ENCODE peak calls at places on chromosomes 12 and 14, in eight cellular contexts. A, U, O, T, X, F, Q and P are unnamed samples.

GRCh38 chr14:94598816-94599655 is 13.2 kb upstream of the SERPINA3 start:
- DNase-seq in A (peak), U (peak), O (no peak), T (peak), X (peak), F (no peak), Q (no peak), P (no peak)

GRCh38 chr12:5803532-5803931 is 141.5 kb downstream of the ANO2 start:
- DNase-seq in A (no peak), U (no peak), O (no peak), T (no peak), X (no peak), F (no peak), Q (no peak), P (no peak)

GRCh38 chr14:21090194-21090939 is 8.1 kb downstream of the ZNF219 start:
- DNase-seq in A (no peak), U (no peak), O (peak), T (no peak), X (no peak), F (peak), Q (no peak), P (peak)

GRCh38 chr12:20220339-20220738 is 148.0 kb upstream of the PDE3A start:
- DNase-seq in A (no peak), U (peak), O (no peak), T (no peak), X (no peak), F (no peak), Q (no peak), P (no peak)

GRCh38 chr12:123111498-123112165 is 39.3 kb downstream of the PITPNM2 start:
- DNase-seq in A (no peak), U (peak), O (no peak), T (no peak), X (no peak), F (no peak), Q (no peak), P (no peak)

GRCh38 chr12:65810036-65810435 is 14.2 kb upstream of the HMGA2 start:
- DNase-seq in A (no peak), U (peak), O (no peak), T (no peak), X (peak), F (no peak), Q (no peak), P (no peak)

GRCh38 chr12:124964251-124964650 is 24.7 kb downstream of the DHX37 start:
- DNase-seq in A (no peak), U (no peak), O (no peak), T (no peak), X (no peak), F (no peak), Q (no peak), P (no peak)

GRCh38 chr12:102891756-102892155 is 25.3 kb downstream of the PAH start:
- DNase-seq in A (no peak), U (no peak), O (no peak), T (no peak), X (no peak), F (no peak), Q (no peak), P (no peak)

GRCh38 chr12:14828896-14829295 is 14.4 kb downstream of the ART4 start:
- DNase-seq in A (no peak), U (no peak), O (no peak), T (no peak), X (no peak), F (no peak), Q (peak), P (no peak)

GRCh38 chr14:88934231-88934898 is 109.9 kb downstream of the TTC8 start:
- DNase-seq in A (no peak), U (peak), O (no peak), T (no peak), X (peak), F (no peak), Q (no peak), P (no peak)

GRCh38 chr14:69013943-69014782 is 35.1 kb upstream of the ACTN1 start:
- DNase-seq in A (no peak), U (peak), O (peak), T (peak), X (no peak), F (peak), Q (peak), P (no peak)

GRCh38 chr12:13099066-13099909 is 4.2 kb downstream of the GSG1 start:
- DNase-seq in A (no peak), U (peak), O (no peak), T (no peak), X (peak), F (no peak), Q (no peak), P (peak)

GRCh38 chr14:34596891-34597290 is 33.1 kb downstream of the SNX6 start:
- DNase-seq in A (no peak), U (no peak), O (no peak), T (no peak), X (no peak), F (no peak), Q (no peak), P (no peak)

GRCh38 chr12:112350593-112351592 is 31.3 kb downstream of the HECTD4 start:
- DNase-seq in A (peak), U (peak), O (no peak), T (no peak), X (no peak), F (no peak), Q (no peak), P (no peak)

GRCh38 chr14:75295491-75296338 is 17.1 kb downstream of the FOS start:
- DNase-seq in A (no peak), U (peak), O (peak), T (no peak), X (peak), F (peak), Q (peak), P (peak)

GRCh38 chr12:15778126-15778525 is 11.1 kb downstream of the EPS8 start:
- DNase-seq in A (no peak), U (peak), O (no peak), T (no peak), X (peak), F (no peak), Q (no peak), P (no peak)

GRCh38 chr12:132218915-132219314 is 74.7 kb downstream of the NOC4L start:
- DNase-seq in A (no peak), U (no peak), O (peak), T (no peak), X (no peak), F (no peak), Q (peak), P (peak)

GRCh38 chr12:29223936-29224921 is 75.2 kb downstream of the FAR2 start:
- DNase-seq in A (no peak), U (peak), O (no peak), T (peak), X (no peak), F (no peak), Q (no peak), P (no peak)

GRCh38 chr12:67515679-67516363 is 132.7 kb upstream of the DYRK2 start:
- DNase-seq in A (no peak), U (peak), O (no peak), T (no peak), X (no peak), F (no peak), Q (no peak), P (no peak)

GRCh38 chr12:49622501-49623141 is 740 bp upstream of the PRPF40B start:
- DNase-seq in A (no peak), U (peak), O (peak), T (no peak), X (peak), F (no peak), Q (peak), P (no peak)

GRCh38 chr14:50740858-50741257 is 72.8 kb upstream of the SAV1 start:
- DNase-seq in A (no peak), U (peak), O (no peak), T (no peak), X (no peak), F (no peak), Q (no peak), P (no peak)

GRCh38 chr12:1811281-1811947 is 9.0 kb upstream of the LRTM2 start:
- DNase-seq in A (no peak), U (peak), O (no peak), T (no peak), X (no peak), F (no peak), Q (no peak), P (no peak)

GRCh38 chr12:60168441-60168840 is 572.6 kb downstream of the SLC16A7 start:
- DNase-seq in A (no peak), U (no peak), O (no peak), T (no peak), X (no peak), F (no peak), Q (no peak), P (no peak)

GRCh38 chr12:79006306-79006705 is 141.7 kb downstream of the SYT1 start:
- DNase-seq in A (no peak), U (peak), O (no peak), T (no peak), X (peak), F (no peak), Q (no peak), P (no peak)

GRCh38 chr14:77681196-77682157 is 26.3 kb downstream of the ALKBH1 start:
- DNase-seq in A (no peak), U (peak), O (no peak), T (no peak), X (peak), F (no peak), Q (no peak), P (no peak)

GRCh38 chr12:109702126-109702841 is 11.3 kb upstream of the FAM222A start:
- DNase-seq in A (no peak), U (no peak), O (no peak), T (no peak), X (no peak), F (no peak), Q (no peak), P (no peak)

GRCh38 chr12:75361408-75361807 is 26.9 kb downstream of the GLIPR1L1 start:
- DNase-seq in A (no peak), U (no peak), O (no peak), T (no peak), X (no peak), F (no peak), Q (no peak), P (no peak)

GRCh38 chr12:131929530-131930456 is 717 bp downstream of the PUS1 start:
- DNase-seq in A (no peak), U (peak), O (peak), T (no peak), X (peak), F (no peak), Q (peak), P (peak)

GRCh38 chr12:40953076-40953475 is 235.0 kb upstream of the PDZRN4 start:
- DNase-seq in A (no peak), U (peak), O (no peak), T (no peak), X (no peak), F (no peak), Q (no peak), P (no peak)

GRCh38 chr12:23945249-23945648 is 4.2 kb downstream of the SOX5 start:
- DNase-seq in A (no peak), U (no peak), O (no peak), T (no peak), X (no peak), F (no peak), Q (no peak), P (no peak)

GRCh38 chr14:105867961-105868599 is 341.7 kb downstream of the TMEM121 start:
- DNase-seq in A (no peak), U (no peak), O (no peak), T (no peak), X (no peak), F (no peak), Q (no peak), P (no peak)

GRCh38 chr12:40226652-40227051 is 1.9 kb downstream of the LRRK2 start:
- DNase-seq in A (peak), U (peak), O (no peak), T (no peak), X (peak), F (no peak), Q (no peak), P (no peak)

GRCh38 chr14:57078054-57078453 is 190.7 kb downstream of the EXOC5 start:
- DNase-seq in A (no peak), U (no peak), O (no peak), T (no peak), X (no peak), F (no peak), Q (no peak), P (no peak)

GRCh38 chr12:26741828-26742227 is 91.2 kb downstream of the ITPR2 start:
- DNase-seq in A (no peak), U (no peak), O (no peak), T (no peak), X (no peak), F (no peak), Q (no peak), P (no peak)

GRCh38 chr14:104355949-104356737 is 217.8 kb downstream of the KIF26A start:
- DNase-seq in A (no peak), U (no peak), O (no peak), T (no peak), X (no peak), F (peak), Q (no peak), P (no peak)

GRCh38 chr14:90732723-90733122 is 83.5 kb downstream of the TTC7B start:
- DNase-seq in A (no peak), U (no peak), O (no peak), T (no peak), X (no peak), F (no peak), Q (no peak), P (no peak)

GRCh38 chr12:101697930-101698781 is 716 bp downstream of the CHPT1 start:
- DNase-seq in A (no peak), U (peak), O (no peak), T (no peak), X (no peak), F (peak), Q (peak), P (peak)

GRCh38 chr12:101696477-101697196 is 803 bp upstream of the CHPT1 start:
- DNase-seq in A (no peak), U (no peak), O (no peak), T (no peak), X (no peak), F (peak), Q (peak), P (no peak)

GRCh38 chr12:101700299-101700820 is 2.9 kb downstream of the CHPT1 start:
- DNase-seq in A (no peak), U (no peak), O (no peak), T (no peak), X (no peak), F (no peak), Q (no peak), P (no peak)

GRCh38 chr12:101697197-101697929 is at the start of gene CHPT1:
- DNase-seq in A (no peak), U (peak), O (peak), T (no peak), X (no peak), F (peak), Q (peak), P (peak)

GRCh38 chr12:101698782-101699347 is 1.4 kb downstream of the CHPT1 start:
- DNase-seq in A (no peak), U (peak), O (no peak), T (no peak), X (no peak), F (no peak), Q (no peak), P (no peak)
- TF ChIP-seq CTCF in A (peak), U (no peak), O (no peak), T (peak), X (peak), F (no peak), Q (peak), P (no peak)

DNA sequence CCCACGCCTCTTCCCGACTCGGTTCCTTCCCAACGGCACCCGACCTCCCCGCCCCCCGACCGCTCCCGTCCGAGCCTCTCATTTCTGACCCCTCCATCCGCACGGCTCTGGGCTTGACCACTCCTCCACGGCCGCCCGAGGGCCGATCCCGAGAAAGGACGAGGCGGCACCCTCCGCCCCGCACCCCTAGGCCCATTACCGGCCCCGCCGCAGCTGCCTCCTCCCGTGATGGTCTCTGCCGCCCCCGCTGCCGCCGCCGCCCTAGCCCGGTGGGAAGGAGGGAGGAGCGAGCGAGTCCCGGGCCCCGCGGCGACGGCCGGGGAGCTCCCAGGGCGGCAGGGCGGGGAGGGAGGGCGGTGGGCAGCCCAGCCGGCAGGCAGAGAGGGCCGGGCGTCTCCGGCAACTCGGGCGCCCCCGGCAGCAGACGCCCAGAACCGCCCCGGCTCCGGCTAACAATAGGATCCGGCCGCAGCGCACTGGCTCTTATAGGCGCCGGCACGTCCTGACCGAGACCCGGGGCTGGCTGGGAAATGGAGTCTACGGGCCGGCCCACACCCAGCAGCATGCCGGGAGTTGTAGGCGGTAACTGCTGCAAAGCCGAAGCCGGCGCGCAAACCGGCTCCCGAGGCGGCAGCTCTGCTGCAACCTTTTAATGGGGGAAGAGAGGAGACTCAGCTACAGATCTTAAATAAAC is at the start of gene CSRNP2:
- DNase-seq in A (peak), U (peak), O (peak), T (peak), X (peak), F (peak), Q (peak), P (peak)
- TF ChIP-seq CTCF in A (no peak), U (no peak), O (no peak), T (no peak), X (peak), F (peak), Q (peak), P (no peak)

GRCh38 chr12:53094394-53094787 is 3.1 kb upstream of the IGFBP6 start:
- DNase-seq in A (no peak), U (no peak), O (no peak), T (no peak), X (no peak), F (no peak), Q (no peak), P (no peak)

GRCh38 chr12:53090105-53090504 is 7.4 kb upstream of the IGFBP6 start:
- DNase-seq in A (no peak), U (no peak), O (no peak), T (no peak), X (no peak), F (no peak), Q (no peak), P (no peak)

GRCh38 chr12:53090559-53090958 is 6.9 kb upstream of the IGFBP6 start:
- DNase-seq in A (no peak), U (no peak), O (no peak), T (no peak), X (no peak), F (no peak), Q (no peak), P (no peak)

GRCh38 chr12:53093777-53094393 is 3.6 kb upstream of the IGFBP6 start:
- DNase-seq in A (no peak), U (no peak), O (no peak), T (no peak), X (no peak), F (no peak), Q (no peak), P (no peak)

DNA sequence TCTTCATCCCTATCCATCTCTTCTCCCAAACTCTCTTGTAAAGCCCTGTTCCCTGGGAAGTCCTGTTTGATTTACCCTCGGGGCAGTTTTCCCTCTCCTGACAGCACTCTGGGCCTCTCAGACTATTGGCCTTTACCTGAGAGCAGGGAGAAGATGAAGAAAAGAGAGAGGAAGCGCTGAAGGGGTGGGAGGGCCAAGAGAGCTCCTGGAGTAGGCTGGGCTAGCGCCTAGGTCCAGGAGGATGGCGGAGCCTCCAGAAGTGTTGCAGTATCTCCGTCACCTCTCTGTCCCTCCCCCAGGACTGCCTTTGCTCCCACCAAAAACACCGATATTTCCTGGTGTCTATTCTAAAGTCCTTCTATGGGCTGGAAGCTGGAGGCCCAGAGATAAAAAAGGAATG is 5.7 kb upstream of the IGFBP6 start:
- DNase-seq in A (no peak), U (no peak), O (no peak), T (no peak), X (no peak), F (no peak), Q (no peak), P (no peak)
- TF ChIP-seq CTCF in A (no peak), U (no peak), O (no peak), T (no peak), X (no peak), F (no peak), Q (no peak), P (no peak)

GRCh38 chr14:55026793-55027560 is at the start of the genes SOCS4 and WDHD1:
- DNase-seq in A (peak), U (peak), O (peak), T (peak), X (peak), F (peak), Q (peak), P (peak)
- TF ChIP-seq CTCF in A (peak), U (no peak), O (no peak), T (peak), X (peak), F (peak), Q (no peak), P (no peak)

DNA sequence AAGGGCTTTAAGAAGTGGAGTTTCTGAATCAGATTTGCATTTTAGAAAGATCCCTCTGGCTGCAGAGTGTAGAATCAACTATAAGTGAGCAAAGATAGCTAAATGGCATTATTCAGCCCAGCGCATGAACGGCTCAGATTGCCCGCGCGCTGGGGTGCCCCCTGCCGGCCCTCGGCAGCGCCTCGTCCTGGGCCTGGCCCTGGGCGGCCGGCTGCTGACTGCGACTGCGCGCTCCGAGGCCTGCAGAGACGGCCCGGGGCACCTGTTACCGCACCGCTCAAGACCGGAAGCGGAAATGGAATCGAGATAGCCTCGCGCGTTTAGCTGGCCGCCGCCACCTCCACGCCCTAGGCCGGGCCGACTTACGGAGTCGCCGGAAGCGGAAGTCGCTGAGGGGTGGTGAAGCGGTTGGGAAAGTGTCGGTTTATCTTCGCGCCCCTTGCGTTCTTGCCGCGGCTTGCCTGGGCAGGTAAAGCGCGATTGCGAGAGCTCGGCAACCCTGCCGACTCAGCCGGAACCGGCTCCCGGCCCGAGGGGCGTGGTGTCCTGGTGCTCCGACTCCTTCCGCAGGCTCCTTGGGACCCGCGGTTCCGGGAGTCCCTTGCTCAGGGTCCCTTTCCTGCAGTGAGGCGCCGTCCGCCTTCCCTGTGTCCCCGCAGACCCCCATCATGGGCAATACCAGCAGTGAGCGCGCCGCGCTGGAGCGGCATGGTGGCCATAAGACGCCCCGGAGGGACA is at the start of gene PRKAB1:
- DNase-seq in A (peak), U (peak), O (peak), T (peak), X (peak), F (peak), Q (peak), P (peak)
- TF ChIP-seq CTCF in A (peak), U (peak), O (peak), T (peak), X (peak), F (peak), Q (peak), P (peak)

GRCh38 chr12:107992870-107993451 is 136.1 kb upstream of the WSCD2 start:
- DNase-seq in A (no peak), U (peak), O (peak), T (no peak), X (no peak), F (no peak), Q (peak), P (peak)
- TF ChIP-seq CTCF in A (peak), U (no peak), O (peak), T (peak), X (peak), F (peak), Q (peak), P (peak)